ENCODE peak calls at places on chromosomes 11 and 22, in six cellular contexts. O is iris pigment epithelial cell; Y is stimulated activated CD8-positive, alpha-beta memory T cell treated with anti-CD3 and anti-CD28 coated beads, Interleukin-2, amount 100 ng/mL, for 1 hour; K is ACHN; F is activated CD4-positive, alpha-beta T cell treated with anti-CD3 and anti-CD28 coated beads, Interleukin-2, amount 50 U/mL, for 4 hours; D is LHCN-M2. S is an unnamed sample.

GRCh38 chr11:75547617-75548054 is 14.4 kb upstream of the SERPINH1 start:
- DNase-seq in K (peak), Y (no peak), F (no peak), D (peak), O (peak), S (peak)

GRCh38 chr11:46114961-46115360 is 6.3 kb downstream of the PHF21A start:
- DNase-seq in F (no peak), D (no peak), K (no peak), Y (no peak), O (no peak), S (no peak)

GRCh38 chr11:118629761-118630661 is 22.6 kb downstream of the PHLDB1 start:
- DNase-seq in D (no peak), K (no peak), O (no peak), Y (no peak), F (no peak), S (no peak)

GRCh38 chr11:45661417-45662055 is 3.9 kb downstream of the CHST1 start:
- DNase-seq in Y (no peak), D (no peak), O (no peak), K (no peak), F (no peak), S (no peak)

GRCh38 chr11:12127206-12127898 is 17.0 kb downstream of the MICAL2 start:
- DNase-seq in F (no peak), K (no peak), Y (no peak), D (no peak), O (no peak), S (no peak)

GRCh38 chr11:69002101-69002742 is 10.8 kb downstream of the MRGPRF start:
- DNase-seq in O (no peak), K (no peak), D (no peak), Y (no peak), F (no peak), S (no peak)

GRCh38 chr11:128772814-128773213 is 78.9 kb downstream of the FLI1 start:
- DNase-seq in O (no peak), D (no peak), F (peak), K (no peak), Y (peak), S (peak)

GRCh38 chr11:85941380-85941973 is 86.3 kb downstream of the CCDC83 start:
- DNase-seq in O (peak), Y (no peak), K (peak), F (no peak), D (peak), S (peak)

GRCh38 chr11:9264381-9265210 is 554 bp downstream of the DENND5A start:
- DNase-seq in K (peak), F (peak), O (peak), Y (no peak), D (peak), S (peak)

GRCh38 chr22:33036881-33037280 is 21.3 kb downstream of the SYN3 start:
- DNase-seq in F (no peak), O (no peak), Y (no peak), D (no peak), K (no peak), S (no peak)

GRCh38 chr22:41781508-41781906 is 19.0 kb upstream of the CCDC134 start:
- DNase-seq in Y (no peak), O (no peak), K (peak), F (no peak), D (no peak), S (no peak)

GRCh38 chr22:49100316-49100715 is 727.4 kb downstream of the BRD1 start:
- DNase-seq in K (no peak), F (no peak), Y (no peak), D (no peak), O (no peak), S (no peak)

GRCh38 chr22:21760640-21761039 is 25.0 kb upstream of the YPEL1 start:
- DNase-seq in O (peak), Y (no peak), D (peak), K (no peak), F (no peak), S (no peak)

GRCh38 chr11:133230446-133230845 is 301.9 kb downstream of the OPCML start:
- DNase-seq in F (no peak), O (no peak), D (no peak), Y (no peak), K (no peak), S (no peak)

GRCh38 chr22:28112548-28113043 is 193.5 kb upstream of the PITPNB start:
- DNase-seq in Y (no peak), O (peak), K (peak), D (peak), F (no peak), S (peak)

GRCh38 chr11:95531116-95531515 is 258.5 kb downstream of the FAM76B start:
- DNase-seq in O (no peak), F (no peak), D (no peak), Y (no peak), K (no peak), S (no peak)

GRCh38 chr11:118084247-118084646 is 2.5 kb downstream of the SMIM35 start:
- DNase-seq in K (no peak), F (no peak), Y (no peak), D (no peak), O (peak), S (peak)

GRCh38 chr11:24043842-24044241 is 453.0 kb upstream of the LUZP2 start:
- DNase-seq in O (no peak), D (no peak), Y (no peak), K (no peak), F (no peak), S (no peak)

GRCh38 chr11:1371377-1371776 is 18.4 kb upstream of the BRSK2 start:
- DNase-seq in Y (no peak), K (no peak), D (no peak), O (no peak), F (no peak), S (no peak)

GRCh38 chr11:71426413-71426812 is 21.8 kb downstream of the DHCR7 start:
- DNase-seq in K (no peak), D (no peak), O (no peak), Y (no peak), F (no peak), S (no peak)

GRCh38 chr11:119363081-119363861 is 16.8 kb upstream of the MFRP start:
- DNase-seq in O (no peak), D (no peak), K (no peak), Y (no peak), F (no peak), S (no peak)

GRCh38 chr11:8080674-8081590 is at the start of gene TUB:
- DNase-seq in K (no peak), Y (no peak), F (no peak), D (no peak), O (no peak), S (no peak)

GRCh38 chr11:72300268-72300667 is 56.3 kb upstream of the PHOX2A start:
- DNase-seq in K (no peak), O (no peak), D (no peak), F (no peak), Y (no peak), S (no peak)

GRCh38 chr22:46858181-46858771 is 95.8 kb downstream of the TBC1D22A start:
- DNase-seq in D (no peak), Y (no peak), K (no peak), O (no peak), F (no peak), S (no peak)

GRCh38 chr22:38317995-38318715 is 922 bp upstream of the CSNK1E start:
- DNase-seq in O (peak), Y (no peak), D (peak), F (no peak), K (peak), S (no peak)